ENCODE peak calls at places on chromosomes 13 and 19, in seven cellular contexts. X is mesendoderm, T is WERI-Rb-1, F is uterus, G is left ventricle myocardium inferior, R is transverse colon, D is Caco-2. Z is an unnamed sample.

GRCh38 chr19:11324079-11324661 is 15.3 kb downstream of the RAB3D start:
- DNase-seq in T (no peak), F (peak; percentile 91), R (peak; percentile 81), D (no peak), G (peak; percentile 74), X (no peak), Z (peak; percentile 99)

GRCh38 chr13:45362939-45363338 is 22.0 kb upstream of the TPT1 start:
- DNase-seq in X (peak; percentile 81), G (no peak), R (no peak), D (no peak), T (no peak), F (no peak), Z (no peak)

GRCh38 chr13:80030491-80030890 is 310.4 kb downstream of the SPRY2 start:
- DNase-seq in X (peak; percentile 49), R (peak; percentile 44), D (no peak), G (no peak), T (no peak), F (no peak), Z (peak; percentile 52)

GRCh38 chr13:45875951-45876350 is 24.4 kb upstream of the SIAH3 start:
- DNase-seq in R (no peak), T (no peak), X (peak; percentile 44), G (no peak), D (no peak), F (no peak), Z (no peak)

GRCh38 chr19:19211499-19212432 is at the start of gene NCAN:
- DNase-seq in G (no peak), T (peak; percentile 48), R (no peak), X (peak; percentile 48), D (no peak), F (no peak), Z (no peak)

GRCh38 chr13:100510208-100510997 is 78.2 kb downstream of the GGACT start:
- DNase-seq in X (peak; percentile 77), D (no peak), G (no peak), T (no peak), R (no peak), F (no peak), Z (no peak)

GRCh38 chr13:66530686-66531085 is 699.5 kb downstream of the PCDH9 start:
- DNase-seq in X (no peak), G (no peak), D (no peak), T (no peak), R (no peak), F (no peak), Z (no peak)

GRCh38 chr13:37490176-37490575 is 108.4 kb downstream of the POSTN start:
- DNase-seq in D (no peak), R (no peak), F (no peak), G (no peak), T (no peak), X (no peak), Z (no peak)

GRCh38 chr13:31495336-31495735 is 244.0 kb upstream of the RXFP2 start:
- DNase-seq in X (no peak), G (no peak), T (no peak), D (no peak), F (no peak), R (no peak), Z (no peak)

GRCh38 chr19:58217069-58217481 is 11.6 kb upstream of the ZNF544 start:
- DNase-seq in G (no peak), X (no peak), F (no peak), D (no peak), T (no peak), R (no peak), Z (no peak)

GRCh38 chr19:14072535-14073231 is at the start of gene MISP3:
- DNase-seq in F (no peak), D (peak; percentile 55), G (peak; percentile 49), R (peak; percentile 92), X (no peak), T (peak; percentile 71), Z (peak; percentile 50)

GRCh38 chr19:48735031-48735615 is 5.3 kb downstream of the RASIP1 start:
- DNase-seq in D (peak; percentile 86), R (peak; percentile 49), F (no peak), X (peak; percentile 92), G (no peak), T (peak; percentile 87), Z (no peak)

GRCh38 chr19:49287141-49287540 is 37.9 kb downstream of the SLC6A16 start:
- DNase-seq in D (no peak), G (no peak), R (no peak), F (no peak), T (no peak), X (no peak), Z (no peak)

GRCh38 chr13:110298566-110299321 is 8.2 kb downstream of the COL4A1 start:
- DNase-seq in G (no peak), R (no peak), T (no peak), D (no peak), F (no peak), X (peak; percentile 72), Z (peak; percentile 65)

GRCh38 chr19:30253581-30253996 is 118.6 kb upstream of the ZNF536 start:
- DNase-seq in T (peak; percentile 67), D (no peak), R (no peak), G (no peak), F (no peak), X (peak; percentile 38), Z (no peak)

GRCh38 chr13:35787937-35788336 is 311.4 kb upstream of the MAB21L1 start:
- DNase-seq in X (peak; percentile 68), F (no peak), T (peak; percentile 34), G (no peak), R (no peak), D (no peak), Z (no peak)

GRCh38 chr13:40665061-40665753 is 1.2 kb downstream of the FOXO1 start:
- DNase-seq in F (peak; percentile 59), G (peak; percentile 54), R (peak; percentile 55), X (peak; percentile 54), T (peak; percentile 21), D (peak; percentile 59), Z (peak; percentile 50)

GRCh38 chr13:45537506-45537905 is 72.8 kb downstream of the COG3 start:
- DNase-seq in G (no peak), T (no peak), F (no peak), R (no peak), X (no peak), D (no peak), Z (peak; percentile 19)

GRCh38 chr19:51461723-51462161 is 3.5 kb upstream of the SIGLEC8 start:
- DNase-seq in D (no peak), G (no peak), R (peak; percentile 16), X (no peak), T (no peak), F (no peak), Z (no peak)

GRCh38 chr13:77751513-77752456 is 54.3 kb downstream of the SLAIN1 start:
- DNase-seq in T (peak; percentile 32), F (peak; percentile 17), R (no peak), D (no peak), G (no peak), X (peak; percentile 71), Z (peak; percentile 72)

GRCh38 chr19:56751078-56751489 is 79.5 kb upstream of the ZNF835 start:
- DNase-seq in T (no peak), G (no peak), R (no peak), D (peak; percentile 46), F (no peak), X (peak; percentile 94), Z (no peak)

GRCh38 chr13:104024416-104025170 is 958.4 kb upstream of the SLC10A2 start:
- DNase-seq in X (no peak), F (no peak), R (no peak), D (no peak), G (no peak), T (no peak), Z (no peak)

GRCh38 chr19:46134527-46134926 is 10.0 kb upstream of the IGFL3 start:
- DNase-seq in T (no peak), F (no peak), D (no peak), X (no peak), R (no peak), G (no peak), Z (no peak)

GRCh38 chr13:38872693-38873092 is 117.9 kb downstream of the STOML3 start:
- DNase-seq in G (no peak), F (peak; percentile 16), R (peak; percentile 11), D (peak; percentile 67), X (peak; percentile 81), T (peak; percentile 50), Z (peak; percentile 14)

GRCh38 chr13:113838711-113839201 is 25.1 kb downstream of the GAS6 start:
- DNase-seq in D (no peak), X (no peak), G (peak; percentile 13), F (no peak), T (peak; percentile 81), R (no peak), Z (no peak)

GRCh38 chr19:31387662-31388175 is 38.5 kb upstream of the TSHZ3 start:
- DNase-seq in D (no peak), T (no peak), G (no peak), R (no peak), F (no peak), X (no peak), Z (no peak)

GRCh38 chr19:31392514-31392913 is 43.3 kb upstream of the TSHZ3 start:
- DNase-seq in X (peak; percentile 27), R (no peak), D (no peak), F (no peak), G (no peak), T (no peak), Z (peak; percentile 51)

GRCh38 chr19:31389874-31390273 is 40.6 kb upstream of the TSHZ3 start:
- DNase-seq in T (no peak), F (no peak), D (no peak), X (no peak), R (no peak), G (no peak), Z (no peak)

GRCh38 chr19:31390721-31391120 is 41.5 kb upstream of the TSHZ3 start:
- DNase-seq in G (no peak), F (no peak), X (no peak), R (no peak), D (no peak), T (no peak), Z (no peak)

GRCh38 chr19:31391518-31391917 is 42.3 kb upstream of the TSHZ3 start:
- DNase-seq in G (no peak), R (no peak), D (no peak), F (no peak), T (no peak), X (no peak), Z (no peak)
- H3K36me3 ChIP-seq in G (no peaks in the 10 kb centered on the region), R (no peaks in the 10 kb centered on the region), D (no peaks in the 10 kb centered on the region), F (no peaks in the 10 kb centered on the region), T (no peaks in the 10 kb centered on the region), X (no peaks in the 10 kb centered on the region), Z (no peaks in the 10 kb centered on the region)

GRCh38 chr19:41864374-41864773 is 4.3 kb downstream of the RPS19 start:
- DNase-seq in R (no peak), X (no peak), G (no peak), D (peak; percentile 35), T (no peak), F (no peak), Z (no peak)
- H3K4me3 ChIP-seq in R (no peak overlapping the region), X (no peak overlapping the region), G (no peak overlapping the region), D (no peak overlapping the region), T (no peak overlapping the region), F (no peak overlapping the region), Z (no peak overlapping the region)

GRCh38 chr19:9535934-9536333 is 2.5 kb downstream of the ZNF426 start:
- DNase-seq in X (no peak), G (no peak), T (no peak), R (no peak), F (no peak), D (no peak), Z (no peak)
- H3K36me3 ChIP-seq in X (peaks cover 20% of the 10 kb centered on the region), G (peaks cover 60% of the 10 kb centered on the region), T (peaks cover 57% of the 10 kb centered on the region), R (peaks cover 10% of the 10 kb centered on the region), F (no peaks in the 10 kb centered on the region), D (peaks cover 2% of the 10 kb centered on the region), Z (peaks cover 53% of the 10 kb centered on the region)

DNA sequence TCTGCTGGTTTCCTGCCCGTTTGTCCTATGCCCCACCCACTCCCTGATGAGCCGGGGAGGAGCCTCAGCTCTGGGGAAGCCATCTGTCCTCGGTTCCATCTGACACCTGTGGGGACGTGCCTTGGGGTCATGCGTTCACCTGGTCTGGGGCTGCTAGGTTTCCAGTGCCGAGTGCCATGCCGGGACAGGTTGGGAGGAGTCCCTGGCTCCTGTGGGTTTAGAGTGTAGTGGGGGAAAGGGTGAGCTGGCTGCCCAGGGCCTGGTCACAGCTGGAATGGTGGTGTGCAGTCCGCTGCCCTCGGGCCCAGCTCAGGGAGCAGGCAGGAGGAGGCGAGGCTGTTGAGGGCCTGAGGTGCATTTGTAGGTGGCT is 2.5 kb downstream of the KDM4B start:
- DNase-seq in F (no peak), R (peak; percentile 65), G (no peak), T (peak; percentile 88), X (peak; percentile 78), D (no peak), Z (peak; percentile 43)
- H3K4me3 ChIP-seq in F (peak overlapping the region; percentile 60), R (peak overlapping the region; percentile 90), G (peak overlapping the region; percentile 79), T (peak overlapping the region; percentile 85), X (no peak overlapping the region), D (no peak overlapping the region), Z (peak overlapping the region; percentile 86)

Z was measured in adipocyte.